ENCODE peak calls at places on chromosomes 11 and 22, in five cellular contexts. A, S, H, Q and P are unnamed samples.

GRCh38 chr11:62882811-62883496 is 2.3 kb downstream of the SLC3A2 start:
- DNase-seq in A (no peak), S (no peak), H (no peak), Q (no peak), P (no peak)

GRCh38 chr11:116773203-116774112 is 671 bp upstream of the BUD13 start:
- DNase-seq in A (no peak), S (no peak), H (no peak), Q (no peak), P (no peak)

GRCh38 chr11:126400019-126400962 is 44.8 kb downstream of the ST3GAL4 start:
- DNase-seq in A (no peak), S (no peak), H (no peak), Q (no peak), P (no peak)

GRCh38 chr11:1011320-1011698 is 25.2 kb downstream of the MUC6 start:
- DNase-seq in A (no peak), S (no peak), H (no peak), Q (no peak), P (no peak)

GRCh38 chr11:68966894-68967780 is 13.6 kb downstream of the MRGPRD start:
- DNase-seq in A (no peak), S (no peak), H (no peak), Q (no peak), P (no peak)

GRCh38 chr11:98835336-98835735 is 185.4 kb upstream of the CNTN5 start:
- DNase-seq in A (no peak), S (no peak), H (no peak), Q (no peak), P (no peak)

GRCh38 chr11:109027851-109028250 is 363.0 kb downstream of the DDX10 start:
- DNase-seq in A (no peak), S (no peak), H (no peak), Q (no peak), P (no peak)

GRCh38 chr22:40534379-40535188 is 101.9 kb downstream of the MRTFA start:
- DNase-seq in A (no peak), S (no peak), H (no peak), Q (no peak), P (peak; percentile 27)

GRCh38 chr11:19252394-19253148 is 11.8 kb upstream of the E2F8 start:
- DNase-seq in A (no peak), S (no peak), H (no peak), Q (no peak), P (no peak)

GRCh38 chr11:43285826-43286225 is 26.0 kb upstream of the API5 start:
- DNase-seq in A (no peak), S (no peak), H (no peak), Q (no peak), P (no peak)

GRCh38 chr11:36409152-36409713 is 100.8 kb downstream of the TRAF6 start:
- DNase-seq in A (no peak), S (no peak), H (no peak), Q (no peak), P (no peak)

GRCh38 chr11:34395916-34396555 is 38.2 kb upstream of the ABTB2 start:
- DNase-seq in A (no peak), S (no peak), H (no peak), Q (no peak), P (no peak)

GRCh38 chr22:40237788-40238424 is 60.2 kb downstream of the TNRC6B start:
- DNase-seq in A (no peak), S (no peak), H (no peak), Q (no peak), P (no peak)